ENCODE peak calls at places on chromosomes 6 and 20, in nine cellular contexts. One of them, this sample, is unnamed.

GRCh38 chr6:28802417-28803336 is 121.1 kb downstream of the TRIM27 start:
- DNase-seq in NCI-H446 treated with DMSO at 0.1 percent for 48 hours: peak
- DNase-seq in germinal center: no peak
- DNase-seq in ACHN: peak
- DNase-seq in activated naive CD4-positive, alpha-beta T cell treated with anti-CD3 and anti-CD28 coated beads, Interleukin-2, amount 50 U/mL, for 16 hours: no peak
- DNase-seq in frontal cortex: no peak
- DNase-seq in GM12865: peak
- DNase-seq in midbrain: no peak
- DNase-seq in activated CD4-positive, alpha-beta T cell treated with anti-CD3 and anti-CD28 coated beads, Interleukin-2, amount 50 U/mL, for 1 hour: no peak
- DNase-seq in this sample: peak

GRCh38 chr6:167941822-167942221 is 55.6 kb upstream of the KIF25 start:
- DNase-seq in NCI-H446 treated with DMSO at 0.1 percent for 48 hours: no peak
- DNase-seq in germinal center: no peak
- DNase-seq in ACHN: no peak
- DNase-seq in activated naive CD4-positive, alpha-beta T cell treated with anti-CD3 and anti-CD28 coated beads, Interleukin-2, amount 50 U/mL, for 16 hours: no peak
- DNase-seq in frontal cortex: no peak
- DNase-seq in GM12865: no peak
- DNase-seq in midbrain: no peak
- DNase-seq in activated CD4-positive, alpha-beta T cell treated with anti-CD3 and anti-CD28 coated beads, Interleukin-2, amount 50 U/mL, for 1 hour: no peak
- DNase-seq in this sample: no peak

GRCh38 chr20:5844063-5844681 is 94.0 kb downstream of the SHLD1 start:
- DNase-seq in NCI-H446 treated with DMSO at 0.1 percent for 48 hours: peak
- DNase-seq in germinal center: no peak
- DNase-seq in ACHN: peak
- DNase-seq in activated naive CD4-positive, alpha-beta T cell treated with anti-CD3 and anti-CD28 coated beads, Interleukin-2, amount 50 U/mL, for 16 hours: peak
- DNase-seq in frontal cortex: no peak
- DNase-seq in GM12865: peak
- DNase-seq in midbrain: no peak
- DNase-seq in activated CD4-positive, alpha-beta T cell treated with anti-CD3 and anti-CD28 coated beads, Interleukin-2, amount 50 U/mL, for 1 hour: no peak
- DNase-seq in this sample: peak

GRCh38 chr6:56401477-56402070 is 154.2 kb upstream of the COL21A1 start:
- DNase-seq in NCI-H446 treated with DMSO at 0.1 percent for 48 hours: no peak
- DNase-seq in germinal center: no peak
- DNase-seq in ACHN: peak
- DNase-seq in activated naive CD4-positive, alpha-beta T cell treated with anti-CD3 and anti-CD28 coated beads, Interleukin-2, amount 50 U/mL, for 16 hours: no peak
- DNase-seq in frontal cortex: no peak
- DNase-seq in GM12865: no peak
- DNase-seq in midbrain: no peak
- DNase-seq in activated CD4-positive, alpha-beta T cell treated with anti-CD3 and anti-CD28 coated beads, Interleukin-2, amount 50 U/mL, for 1 hour: no peak
- DNase-seq in this sample: no peak

GRCh38 chr20:60139663-60140446 is 181.6 kb downstream of the CDH26 start:
- DNase-seq in NCI-H446 treated with DMSO at 0.1 percent for 48 hours: no peak
- DNase-seq in germinal center: no peak
- DNase-seq in ACHN: no peak
- DNase-seq in activated naive CD4-positive, alpha-beta T cell treated with anti-CD3 and anti-CD28 coated beads, Interleukin-2, amount 50 U/mL, for 16 hours: no peak
- DNase-seq in frontal cortex: no peak
- DNase-seq in GM12865: no peak
- DNase-seq in midbrain: no peak
- DNase-seq in activated CD4-positive, alpha-beta T cell treated with anti-CD3 and anti-CD28 coated beads, Interleukin-2, amount 50 U/mL, for 1 hour: no peak
- DNase-seq in this sample: no peak

GRCh38 chr6:44859901-44860410 is 468.2 kb upstream of the RUNX2 start:
- DNase-seq in NCI-H446 treated with DMSO at 0.1 percent for 48 hours: no peak
- DNase-seq in germinal center: no peak
- DNase-seq in ACHN: no peak
- DNase-seq in activated naive CD4-positive, alpha-beta T cell treated with anti-CD3 and anti-CD28 coated beads, Interleukin-2, amount 50 U/mL, for 16 hours: no peak
- DNase-seq in frontal cortex: no peak
- DNase-seq in GM12865: no peak
- DNase-seq in midbrain: no peak
- DNase-seq in activated CD4-positive, alpha-beta T cell treated with anti-CD3 and anti-CD28 coated beads, Interleukin-2, amount 50 U/mL, for 1 hour: no peak
- DNase-seq in this sample: no peak

GRCh38 chr6:32190946-32191677 is 1.1 kb upstream of the PBX2 start:
- DNase-seq in NCI-H446 treated with DMSO at 0.1 percent for 48 hours: no peak
- DNase-seq in germinal center: no peak
- DNase-seq in ACHN: no peak
- DNase-seq in activated naive CD4-positive, alpha-beta T cell treated with anti-CD3 and anti-CD28 coated beads, Interleukin-2, amount 50 U/mL, for 16 hours: no peak
- DNase-seq in frontal cortex: no peak
- DNase-seq in GM12865: peak
- DNase-seq in midbrain: no peak
- DNase-seq in activated CD4-positive, alpha-beta T cell treated with anti-CD3 and anti-CD28 coated beads, Interleukin-2, amount 50 U/mL, for 1 hour: no peak
- DNase-seq in this sample: no peak

GRCh38 chr6:134080171-134080795 is 27.9 kb upstream of the SLC2A12 start:
- DNase-seq in NCI-H446 treated with DMSO at 0.1 percent for 48 hours: no peak
- DNase-seq in germinal center: peak
- DNase-seq in ACHN: no peak
- DNase-seq in activated naive CD4-positive, alpha-beta T cell treated with anti-CD3 and anti-CD28 coated beads, Interleukin-2, amount 50 U/mL, for 16 hours: no peak
- DNase-seq in frontal cortex: no peak
- DNase-seq in GM12865: peak
- DNase-seq in midbrain: no peak
- DNase-seq in activated CD4-positive, alpha-beta T cell treated with anti-CD3 and anti-CD28 coated beads, Interleukin-2, amount 50 U/mL, for 1 hour: no peak
- DNase-seq in this sample: peak

GRCh38 chr6:148200302-148200701 is 142.3 kb upstream of the SASH1 start:
- DNase-seq in NCI-H446 treated with DMSO at 0.1 percent for 48 hours: no peak
- DNase-seq in germinal center: no peak
- DNase-seq in ACHN: no peak
- DNase-seq in activated naive CD4-positive, alpha-beta T cell treated with anti-CD3 and anti-CD28 coated beads, Interleukin-2, amount 50 U/mL, for 16 hours: no peak
- DNase-seq in frontal cortex: peak
- DNase-seq in GM12865: no peak
- DNase-seq in midbrain: peak
- DNase-seq in activated CD4-positive, alpha-beta T cell treated with anti-CD3 and anti-CD28 coated beads, Interleukin-2, amount 50 U/mL, for 1 hour: no peak
- DNase-seq in this sample: no peak

GRCh38 chr20:34262488-34263288 is 21.5 kb downstream of the ASIP start:
- DNase-seq in NCI-H446 treated with DMSO at 0.1 percent for 48 hours: no peak
- DNase-seq in germinal center: no peak
- DNase-seq in ACHN: peak
- DNase-seq in activated naive CD4-positive, alpha-beta T cell treated with anti-CD3 and anti-CD28 coated beads, Interleukin-2, amount 50 U/mL, for 16 hours: no peak
- DNase-seq in frontal cortex: peak
- DNase-seq in GM12865: peak
- DNase-seq in midbrain: no peak
- DNase-seq in activated CD4-positive, alpha-beta T cell treated with anti-CD3 and anti-CD28 coated beads, Interleukin-2, amount 50 U/mL, for 1 hour: no peak
- DNase-seq in this sample: peak

GRCh38 chr20:59818911-59819310 is 114.5 kb downstream of the SYCP2 start:
- DNase-seq in NCI-H446 treated with DMSO at 0.1 percent for 48 hours: no peak
- DNase-seq in germinal center: no peak
- DNase-seq in ACHN: no peak
- DNase-seq in activated naive CD4-positive, alpha-beta T cell treated with anti-CD3 and anti-CD28 coated beads, Interleukin-2, amount 50 U/mL, for 16 hours: no peak
- DNase-seq in frontal cortex: no peak
- DNase-seq in GM12865: no peak
- DNase-seq in midbrain: no peak
- DNase-seq in activated CD4-positive, alpha-beta T cell treated with anti-CD3 and anti-CD28 coated beads, Interleukin-2, amount 50 U/mL, for 1 hour: no peak
- DNase-seq in this sample: no peak

GRCh38 chr6:43276180-43277082 is 21.6 kb upstream of the SLC22A7 start:
- DNase-seq in NCI-H446 treated with DMSO at 0.1 percent for 48 hours: no peak
- DNase-seq in germinal center: no peak
- DNase-seq in ACHN: no peak
- DNase-seq in activated naive CD4-positive, alpha-beta T cell treated with anti-CD3 and anti-CD28 coated beads, Interleukin-2, amount 50 U/mL, for 16 hours: peak
- DNase-seq in frontal cortex: no peak
- DNase-seq in GM12865: peak
- DNase-seq in midbrain: no peak
- DNase-seq in activated CD4-positive, alpha-beta T cell treated with anti-CD3 and anti-CD28 coated beads, Interleukin-2, amount 50 U/mL, for 1 hour: peak
- DNase-seq in this sample: no peak

GRCh38 chr6:41535766-41536165 is 10.4 kb upstream of the FOXP4 start:
- DNase-seq in NCI-H446 treated with DMSO at 0.1 percent for 48 hours: no peak
- DNase-seq in germinal center: no peak
- DNase-seq in ACHN: no peak
- DNase-seq in activated naive CD4-positive, alpha-beta T cell treated with anti-CD3 and anti-CD28 coated beads, Interleukin-2, amount 50 U/mL, for 16 hours: no peak
- DNase-seq in frontal cortex: no peak
- DNase-seq in GM12865: no peak
- DNase-seq in midbrain: no peak
- DNase-seq in activated CD4-positive, alpha-beta T cell treated with anti-CD3 and anti-CD28 coated beads, Interleukin-2, amount 50 U/mL, for 1 hour: no peak
- DNase-seq in this sample: no peak

GRCh38 chr20:1811621-1812498 is 83.3 kb upstream of the SIRPA start:
- DNase-seq in NCI-H446 treated with DMSO at 0.1 percent for 48 hours: no peak
- DNase-seq in germinal center: no peak
- DNase-seq in ACHN: no peak
- DNase-seq in activated naive CD4-positive, alpha-beta T cell treated with anti-CD3 and anti-CD28 coated beads, Interleukin-2, amount 50 U/mL, for 16 hours: no peak
- DNase-seq in frontal cortex: no peak
- DNase-seq in GM12865: no peak
- DNase-seq in midbrain: peak
- DNase-seq in activated CD4-positive, alpha-beta T cell treated with anti-CD3 and anti-CD28 coated beads, Interleukin-2, amount 50 U/mL, for 1 hour: no peak
- DNase-seq in this sample: peak

GRCh38 chr6:46764961-46765360 is 18.2 kb downstream of the ANKRD66 start:
- DNase-seq in NCI-H446 treated with DMSO at 0.1 percent for 48 hours: no peak
- DNase-seq in germinal center: no peak
- DNase-seq in ACHN: no peak
- DNase-seq in activated naive CD4-positive, alpha-beta T cell treated with anti-CD3 and anti-CD28 coated beads, Interleukin-2, amount 50 U/mL, for 16 hours: no peak
- DNase-seq in frontal cortex: no peak
- DNase-seq in GM12865: no peak
- DNase-seq in midbrain: no peak
- DNase-seq in activated CD4-positive, alpha-beta T cell treated with anti-CD3 and anti-CD28 coated beads, Interleukin-2, amount 50 U/mL, for 1 hour: no peak
- DNase-seq in this sample: no peak

GRCh38 chr20:227439-228105 is 514 bp downstream of the DEFB129 start:
- DNase-seq in NCI-H446 treated with DMSO at 0.1 percent for 48 hours: no peak
- DNase-seq in germinal center: no peak
- DNase-seq in ACHN: no peak
- DNase-seq in activated naive CD4-positive, alpha-beta T cell treated with anti-CD3 and anti-CD28 coated beads, Interleukin-2, amount 50 U/mL, for 16 hours: no peak
- DNase-seq in frontal cortex: no peak
- DNase-seq in GM12865: no peak
- DNase-seq in midbrain: peak
- DNase-seq in activated CD4-positive, alpha-beta T cell treated with anti-CD3 and anti-CD28 coated beads, Interleukin-2, amount 50 U/mL, for 1 hour: no peak
- DNase-seq in this sample: no peak

GRCh38 chr6:38346291-38347079 is 293.2 kb downstream of the BTBD9 start:
- DNase-seq in NCI-H446 treated with DMSO at 0.1 percent for 48 hours: no peak
- DNase-seq in germinal center: no peak
- DNase-seq in ACHN: peak
- DNase-seq in activated naive CD4-positive, alpha-beta T cell treated with anti-CD3 and anti-CD28 coated beads, Interleukin-2, amount 50 U/mL, for 16 hours: no peak
- DNase-seq in frontal cortex: no peak
- DNase-seq in GM12865: no peak
- DNase-seq in midbrain: no peak
- DNase-seq in activated CD4-positive, alpha-beta T cell treated with anti-CD3 and anti-CD28 coated beads, Interleukin-2, amount 50 U/mL, for 1 hour: no peak
- DNase-seq in this sample: peak

GRCh38 chr6:170134077-170135040 is 156.5 kb downstream of the DLL1 start:
- DNase-seq in NCI-H446 treated with DMSO at 0.1 percent for 48 hours: no peak
- DNase-seq in germinal center: no peak
- DNase-seq in ACHN: no peak
- DNase-seq in activated naive CD4-positive, alpha-beta T cell treated with anti-CD3 and anti-CD28 coated beads, Interleukin-2, amount 50 U/mL, for 16 hours: no peak
- DNase-seq in frontal cortex: no peak
- DNase-seq in GM12865: no peak
- DNase-seq in midbrain: no peak
- DNase-seq in activated CD4-positive, alpha-beta T cell treated with anti-CD3 and anti-CD28 coated beads, Interleukin-2, amount 50 U/mL, for 1 hour: no peak
- DNase-seq in this sample: no peak

GRCh38 chr6:3088853-3089445 is 20.7 kb downstream of the RIPK1 start:
- DNase-seq in NCI-H446 treated with DMSO at 0.1 percent for 48 hours: no peak
- DNase-seq in germinal center: no peak
- DNase-seq in ACHN: no peak
- DNase-seq in activated naive CD4-positive, alpha-beta T cell treated with anti-CD3 and anti-CD28 coated beads, Interleukin-2, amount 50 U/mL, for 16 hours: no peak
- DNase-seq in frontal cortex: no peak
- DNase-seq in GM12865: no peak
- DNase-seq in midbrain: no peak
- DNase-seq in activated CD4-positive, alpha-beta T cell treated with anti-CD3 and anti-CD28 coated beads, Interleukin-2, amount 50 U/mL, for 1 hour: no peak
- DNase-seq in this sample: no peak

GRCh38 chr20:63295422-63295821 is 2.4 kb downstream of the COL20A1 start:
- DNase-seq in NCI-H446 treated with DMSO at 0.1 percent for 48 hours: no peak
- DNase-seq in germinal center: no peak
- DNase-seq in ACHN: no peak
- DNase-seq in activated naive CD4-positive, alpha-beta T cell treated with anti-CD3 and anti-CD28 coated beads, Interleukin-2, amount 50 U/mL, for 16 hours: no peak
- DNase-seq in frontal cortex: peak
- DNase-seq in GM12865: no peak
- DNase-seq in midbrain: no peak
- DNase-seq in activated CD4-positive, alpha-beta T cell treated with anti-CD3 and anti-CD28 coated beads, Interleukin-2, amount 50 U/mL, for 1 hour: no peak
- DNase-seq in this sample: no peak

GRCh38 chr20:20085071-20085470 is 32.7 kb downstream of the CFAP61 start:
- DNase-seq in NCI-H446 treated with DMSO at 0.1 percent for 48 hours: peak
- DNase-seq in germinal center: no peak
- DNase-seq in ACHN: no peak
- DNase-seq in activated naive CD4-positive, alpha-beta T cell treated with anti-CD3 and anti-CD28 coated beads, Interleukin-2, amount 50 U/mL, for 16 hours: no peak
- DNase-seq in frontal cortex: no peak
- DNase-seq in GM12865: no peak
- DNase-seq in midbrain: no peak
- DNase-seq in activated CD4-positive, alpha-beta T cell treated with anti-CD3 and anti-CD28 coated beads, Interleukin-2, amount 50 U/mL, for 1 hour: no peak
- DNase-seq in this sample: no peak

GRCh38 chr6:89145461-89145961 is 344 bp upstream of the PM20D2 start:
- DNase-seq in NCI-H446 treated with DMSO at 0.1 percent for 48 hours: no peak
- DNase-seq in germinal center: peak
- DNase-seq in ACHN: peak
- DNase-seq in activated naive CD4-positive, alpha-beta T cell treated with anti-CD3 and anti-CD28 coated beads, Interleukin-2, amount 50 U/mL, for 16 hours: peak
- DNase-seq in frontal cortex: peak
- DNase-seq in GM12865: peak
- DNase-seq in midbrain: peak
- DNase-seq in activated CD4-positive, alpha-beta T cell treated with anti-CD3 and anti-CD28 coated beads, Interleukin-2, amount 50 U/mL, for 1 hour: no peak
- DNase-seq in this sample: peak

GRCh38 chr6:5084787-5085637 is at the start of gene PPP1R3G:
- DNase-seq in NCI-H446 treated with DMSO at 0.1 percent for 48 hours: no peak
- DNase-seq in germinal center: peak
- DNase-seq in ACHN: peak
- DNase-seq in activated naive CD4-positive, alpha-beta T cell treated with anti-CD3 and anti-CD28 coated beads, Interleukin-2, amount 50 U/mL, for 16 hours: no peak
- DNase-seq in frontal cortex: peak
- DNase-seq in GM12865: peak
- DNase-seq in midbrain: peak
- DNase-seq in activated CD4-positive, alpha-beta T cell treated with anti-CD3 and anti-CD28 coated beads, Interleukin-2, amount 50 U/mL, for 1 hour: no peak
- DNase-seq in this sample: peak

GRCh38 chr6:165488624-165489295 is 174.3 kb downstream of the PDE10A start:
- DNase-seq in NCI-H446 treated with DMSO at 0.1 percent for 48 hours: no peak
- DNase-seq in germinal center: no peak
- DNase-seq in ACHN: no peak
- DNase-seq in activated naive CD4-positive, alpha-beta T cell treated with anti-CD3 and anti-CD28 coated beads, Interleukin-2, amount 50 U/mL, for 16 hours: no peak
- DNase-seq in frontal cortex: no peak
- DNase-seq in GM12865: no peak
- DNase-seq in midbrain: no peak
- DNase-seq in activated CD4-positive, alpha-beta T cell treated with anti-CD3 and anti-CD28 coated beads, Interleukin-2, amount 50 U/mL, for 1 hour: no peak
- DNase-seq in this sample: no peak

GRCh38 chr20:34058831-34059230 is 53.2 kb downstream of the EIF2S2 start:
- DNase-seq in NCI-H446 treated with DMSO at 0.1 percent for 48 hours: no peak
- DNase-seq in germinal center: peak
- DNase-seq in ACHN: no peak
- DNase-seq in activated naive CD4-positive, alpha-beta T cell treated with anti-CD3 and anti-CD28 coated beads, Interleukin-2, amount 50 U/mL, for 16 hours: no peak
- DNase-seq in frontal cortex: no peak
- DNase-seq in GM12865: peak
- DNase-seq in midbrain: no peak
- DNase-seq in activated CD4-positive, alpha-beta T cell treated with anti-CD3 and anti-CD28 coated beads, Interleukin-2, amount 50 U/mL, for 1 hour: peak
- DNase-seq in this sample: peak

GRCh38 chr6:167550936-167551633 is 226.2 kb downstream of the TTLL2 start:
- DNase-seq in NCI-H446 treated with DMSO at 0.1 percent for 48 hours: peak
- DNase-seq in germinal center: no peak
- DNase-seq in ACHN: no peak
- DNase-seq in activated naive CD4-positive, alpha-beta T cell treated with anti-CD3 and anti-CD28 coated beads, Interleukin-2, amount 50 U/mL, for 16 hours: no peak
- DNase-seq in frontal cortex: peak
- DNase-seq in GM12865: no peak
- DNase-seq in midbrain: peak
- DNase-seq in activated CD4-positive, alpha-beta T cell treated with anti-CD3 and anti-CD28 coated beads, Interleukin-2, amount 50 U/mL, for 1 hour: no peak
- DNase-seq in this sample: no peak

GRCh38 chr20:51803157-51803854 is 985 bp upstream of the SALL4 start:
- DNase-seq in NCI-H446 treated with DMSO at 0.1 percent for 48 hours: no peak
- DNase-seq in germinal center: no peak
- DNase-seq in ACHN: no peak
- DNase-seq in activated naive CD4-positive, alpha-beta T cell treated with anti-CD3 and anti-CD28 coated beads, Interleukin-2, amount 50 U/mL, for 16 hours: no peak
- DNase-seq in frontal cortex: no peak
- DNase-seq in GM12865: no peak
- DNase-seq in midbrain: no peak
- DNase-seq in activated CD4-positive, alpha-beta T cell treated with anti-CD3 and anti-CD28 coated beads, Interleukin-2, amount 50 U/mL, for 1 hour: no peak
- DNase-seq in this sample: peak

GRCh38 chr6:142336183-142336582 is 34.4 kb downstream of the ADGRG6 start:
- DNase-seq in NCI-H446 treated with DMSO at 0.1 percent for 48 hours: no peak
- DNase-seq in germinal center: no peak
- DNase-seq in ACHN: no peak
- DNase-seq in activated naive CD4-positive, alpha-beta T cell treated with anti-CD3 and anti-CD28 coated beads, Interleukin-2, amount 50 U/mL, for 16 hours: no peak
- DNase-seq in frontal cortex: no peak
- DNase-seq in GM12865: no peak
- DNase-seq in midbrain: no peak
- DNase-seq in activated CD4-positive, alpha-beta T cell treated with anti-CD3 and anti-CD28 coated beads, Interleukin-2, amount 50 U/mL, for 1 hour: no peak
- DNase-seq in this sample: no peak

This sample was measured in kidney tubule cell.